ENCODE peak calls at places on chromosomes 7 and 10, in seven cellular contexts. One of them, this sample, is unnamed.

GRCh38 chr7:123624527-123625183 is 23.0 kb downstream of the ASB15 start:
- DNase-seq in breast epithelium: no peak
- DNase-seq in A549: peak
- DNase-seq in HepG2: peak
- DNase-seq in esophagus squamous epithelium: no peak
- DNase-seq in body of pancreas: peak
- DNase-seq in IMR-90: peak
- DNase-seq in this sample: peak

GRCh38 chr7:108014747-108015682 is 12.1 kb upstream of the LAMB1 start:
- DNase-seq in breast epithelium: no peak
- DNase-seq in A549: peak
- DNase-seq in HepG2: peak
- DNase-seq in esophagus squamous epithelium: no peak
- DNase-seq in body of pancreas: no peak
- DNase-seq in IMR-90: peak
- DNase-seq in this sample: no peak

GRCh38 chr7:64892116-64892515 is 11.0 kb upstream of the ZNF273 start:
- DNase-seq in breast epithelium: no peak
- DNase-seq in A549: no peak
- DNase-seq in HepG2: no peak
- DNase-seq in esophagus squamous epithelium: no peak
- DNase-seq in body of pancreas: no peak
- DNase-seq in IMR-90: no peak
- DNase-seq in this sample: no peak

GRCh38 chr10:28375399-28376354 is 72.8 kb upstream of the MPP7 start:
- DNase-seq in breast epithelium: no peak
- DNase-seq in A549: no peak
- DNase-seq in HepG2: no peak
- DNase-seq in esophagus squamous epithelium: no peak
- DNase-seq in body of pancreas: peak
- DNase-seq in IMR-90: peak
- DNase-seq in this sample: no peak

GRCh38 chr7:140003913-140004382 is 58.8 kb downstream of the PARP12 start:
- DNase-seq in breast epithelium: no peak
- DNase-seq in A549: peak
- DNase-seq in HepG2: peak
- DNase-seq in esophagus squamous epithelium: no peak
- DNase-seq in body of pancreas: no peak
- DNase-seq in IMR-90: peak
- DNase-seq in this sample: no peak

GRCh38 chr10:5776881-5777197 is 36.4 kb downstream of the GDI2 start:
- DNase-seq in breast epithelium: no peak
- DNase-seq in A549: no peak
- DNase-seq in HepG2: no peak
- DNase-seq in esophagus squamous epithelium: no peak
- DNase-seq in body of pancreas: no peak
- DNase-seq in IMR-90: peak
- DNase-seq in this sample: no peak

GRCh38 chr10:68027429-68027828 is 47.7 kb downstream of the HERC4 start:
- DNase-seq in breast epithelium: no peak
- DNase-seq in A549: no peak
- DNase-seq in HepG2: no peak
- DNase-seq in esophagus squamous epithelium: no peak
- DNase-seq in body of pancreas: no peak
- DNase-seq in IMR-90: no peak
- DNase-seq in this sample: no peak

GRCh38 chr7:31550432-31550831 is 36.5 kb downstream of the ITPRID1 start:
- DNase-seq in breast epithelium: no peak
- DNase-seq in A549: no peak
- DNase-seq in HepG2: no peak
- DNase-seq in esophagus squamous epithelium: no peak
- DNase-seq in body of pancreas: peak
- DNase-seq in IMR-90: no peak
- DNase-seq in this sample: no peak

GRCh38 chr10:86775056-86775858 is 18.8 kb downstream of the BMPR1A start:
- DNase-seq in breast epithelium: no peak
- DNase-seq in A549: no peak
- DNase-seq in HepG2: peak
- DNase-seq in esophagus squamous epithelium: no peak
- DNase-seq in body of pancreas: no peak
- DNase-seq in IMR-90: peak
- DNase-seq in this sample: no peak

GRCh38 chr10:126375926-126376554 is 12.2 kb downstream of the ADAM12 start:
- DNase-seq in breast epithelium: no peak
- DNase-seq in A549: no peak
- DNase-seq in HepG2: no peak
- DNase-seq in esophagus squamous epithelium: no peak
- DNase-seq in body of pancreas: no peak
- DNase-seq in IMR-90: peak
- DNase-seq in this sample: no peak

GRCh38 chr7:17408245-17408903 is 109.9 kb downstream of the AHR start:
- DNase-seq in breast epithelium: peak
- DNase-seq in A549: peak
- DNase-seq in HepG2: peak
- DNase-seq in esophagus squamous epithelium: no peak
- DNase-seq in body of pancreas: peak
- DNase-seq in IMR-90: peak
- DNase-seq in this sample: no peak

GRCh38 chr7:155581107-155581830 is 34.9 kb upstream of the CNPY1 start:
- DNase-seq in breast epithelium: no peak
- DNase-seq in A549: no peak
- DNase-seq in HepG2: no peak
- DNase-seq in esophagus squamous epithelium: no peak
- DNase-seq in body of pancreas: no peak
- DNase-seq in IMR-90: no peak
- DNase-seq in this sample: no peak

GRCh38 chr7:44595934-44596635 is 10.3 kb upstream of the OGDH start:
- DNase-seq in breast epithelium: no peak
- DNase-seq in A549: no peak
- DNase-seq in HepG2: no peak
- DNase-seq in esophagus squamous epithelium: no peak
- DNase-seq in body of pancreas: no peak
- DNase-seq in IMR-90: peak
- DNase-seq in this sample: no peak

GRCh38 chr10:58531084-58531695 is 18.5 kb downstream of the BICC1 start:
- DNase-seq in breast epithelium: no peak
- DNase-seq in A549: no peak
- DNase-seq in HepG2: peak
- DNase-seq in esophagus squamous epithelium: no peak
- DNase-seq in body of pancreas: peak
- DNase-seq in IMR-90: peak
- DNase-seq in this sample: no peak

GRCh38 chr10:25059990-25060389 is 43.6 kb downstream of the THNSL1 start:
- DNase-seq in breast epithelium: peak
- DNase-seq in A549: peak
- DNase-seq in HepG2: peak
- DNase-seq in esophagus squamous epithelium: no peak
- DNase-seq in body of pancreas: peak
- DNase-seq in IMR-90: peak
- DNase-seq in this sample: no peak

GRCh38 chr10:108631332-108631731 is 1292.0 kb downstream of the XPNPEP1 start:
- DNase-seq in breast epithelium: no peak
- DNase-seq in A549: no peak
- DNase-seq in HepG2: no peak
- DNase-seq in esophagus squamous epithelium: no peak
- DNase-seq in body of pancreas: no peak
- DNase-seq in IMR-90: no peak
- DNase-seq in this sample: no peak

GRCh38 chr7:26227987-26228386 is 26.4 kb downstream of the CBX3 start:
- DNase-seq in breast epithelium: no peak
- DNase-seq in A549: no peak
- DNase-seq in HepG2: no peak
- DNase-seq in esophagus squamous epithelium: no peak
- DNase-seq in body of pancreas: no peak
- DNase-seq in IMR-90: no peak
- DNase-seq in this sample: no peak

DNA sequence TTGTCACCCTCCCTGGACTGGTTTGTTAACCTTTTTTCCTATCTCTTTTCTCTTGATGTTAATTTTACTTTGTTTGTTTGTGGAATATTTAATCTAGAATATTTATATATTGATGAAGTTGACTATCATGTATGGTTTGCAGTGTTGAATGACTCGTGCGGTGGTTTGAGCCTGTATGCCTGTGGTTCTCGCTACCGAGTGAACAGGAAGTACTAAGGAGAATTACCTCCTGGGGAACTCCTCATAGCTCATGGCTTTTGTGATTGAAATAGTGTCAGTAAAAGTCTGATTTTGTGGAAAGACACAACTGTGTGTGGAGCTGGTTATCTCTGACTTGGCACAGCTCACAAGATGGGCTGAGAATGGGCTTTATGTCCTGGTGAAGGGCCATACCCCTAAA is 498.6 kb downstream of the GLRX3 start:
- DNase-seq in breast epithelium: no peak
- DNase-seq in A549: no peak
- DNase-seq in HepG2: no peak
- DNase-seq in esophagus squamous epithelium: no peak
- DNase-seq in body of pancreas: no peak
- DNase-seq in IMR-90: no peak
- DNase-seq in this sample: no peak
- TF ChIP-seq POLR2A in breast epithelium: no peak
- TF ChIP-seq POLR2A in A549: no peak
- TF ChIP-seq POLR2A in HepG2: no peak
- TF ChIP-seq POLR2A in esophagus squamous epithelium: no peak
- TF ChIP-seq POLR2A in body of pancreas: no peak
- TF ChIP-seq POLR2A in IMR-90: no peak
- TF ChIP-seq POLR2A in this sample: no peak

GRCh38 chr7:94666879-94667587 is 11.1 kb upstream of the SGCE start:
- DNase-seq in breast epithelium: no peak
- DNase-seq in A549: no peak
- DNase-seq in HepG2: no peak
- DNase-seq in esophagus squamous epithelium: no peak
- DNase-seq in body of pancreas: no peak
- DNase-seq in IMR-90: no peak
- DNase-seq in this sample: no peak
- TF ChIP-seq CTCF in breast epithelium: no peak
- TF ChIP-seq CTCF in A549: no peak
- TF ChIP-seq CTCF in HepG2: no peak
- TF ChIP-seq CTCF in esophagus squamous epithelium: no peak
- TF ChIP-seq CTCF in body of pancreas: no peak
- TF ChIP-seq CTCF in IMR-90: no peak
- TF ChIP-seq CTCF in this sample: no peak

GRCh38 chr7:130971297-130971696 is 237.3 kb upstream of the KLF14 start:
- DNase-seq in breast epithelium: no peak
- DNase-seq in A549: no peak
- DNase-seq in HepG2: no peak
- DNase-seq in esophagus squamous epithelium: no peak
- DNase-seq in body of pancreas: no peak
- DNase-seq in IMR-90: no peak
- DNase-seq in this sample: no peak

GRCh38 chr7:130972201-130972600 is 238.2 kb upstream of the KLF14 start:
- DNase-seq in breast epithelium: no peak
- DNase-seq in A549: no peak
- DNase-seq in HepG2: no peak
- DNase-seq in esophagus squamous epithelium: no peak
- DNase-seq in body of pancreas: no peak
- DNase-seq in IMR-90: no peak
- DNase-seq in this sample: no peak

GRCh38 chr7:130970696-130971095 is 236.7 kb upstream of the KLF14 start:
- DNase-seq in breast epithelium: no peak
- DNase-seq in A549: no peak
- DNase-seq in HepG2: no peak
- DNase-seq in esophagus squamous epithelium: no peak
- DNase-seq in body of pancreas: no peak
- DNase-seq in IMR-90: peak
- DNase-seq in this sample: no peak

GRCh38 chr7:130973637-130974036 is 239.6 kb upstream of the KLF14 start:
- DNase-seq in breast epithelium: no peak
- DNase-seq in A549: no peak
- DNase-seq in HepG2: no peak
- DNase-seq in esophagus squamous epithelium: no peak
- DNase-seq in body of pancreas: no peak
- DNase-seq in IMR-90: no peak
- DNase-seq in this sample: no peak

GRCh38 chr7:130970196-130970595 is 236.2 kb upstream of the KLF14 start:
- DNase-seq in breast epithelium: no peak
- DNase-seq in A549: no peak
- DNase-seq in HepG2: no peak
- DNase-seq in esophagus squamous epithelium: no peak
- DNase-seq in body of pancreas: no peak
- DNase-seq in IMR-90: no peak
- DNase-seq in this sample: no peak
- TF ChIP-seq POLR2A in breast epithelium: no peak
- TF ChIP-seq POLR2A in A549: no peak
- TF ChIP-seq POLR2A in HepG2: no peak
- TF ChIP-seq POLR2A in esophagus squamous epithelium: no peak
- TF ChIP-seq POLR2A in body of pancreas: no peak
- TF ChIP-seq POLR2A in IMR-90: no peak
- TF ChIP-seq POLR2A in this sample: no peak

GRCh38 chr7:732556-732955 is 5.5 kb upstream of the PRKAR1B start:
- DNase-seq in breast epithelium: no peak
- DNase-seq in A549: no peak
- DNase-seq in HepG2: no peak
- DNase-seq in esophagus squamous epithelium: no peak
- DNase-seq in body of pancreas: no peak
- DNase-seq in IMR-90: no peak
- DNase-seq in this sample: no peak

GRCh38 chr7:734214-734613 is 7.1 kb upstream of the PRKAR1B start:
- DNase-seq in breast epithelium: no peak
- DNase-seq in A549: no peak
- DNase-seq in HepG2: no peak
- DNase-seq in esophagus squamous epithelium: no peak
- DNase-seq in body of pancreas: no peak
- DNase-seq in IMR-90: no peak
- DNase-seq in this sample: no peak

GRCh38 chr7:731440-732085 is 4.5 kb upstream of the PRKAR1B start:
- DNase-seq in breast epithelium: no peak
- DNase-seq in A549: no peak
- DNase-seq in HepG2: no peak
- DNase-seq in esophagus squamous epithelium: no peak
- DNase-seq in body of pancreas: no peak
- DNase-seq in IMR-90: no peak
- DNase-seq in this sample: no peak

GRCh38 chr7:730501-731439 is 3.7 kb upstream of the PRKAR1B start:
- DNase-seq in breast epithelium: no peak
- DNase-seq in A549: no peak
- DNase-seq in HepG2: no peak
- DNase-seq in esophagus squamous epithelium: no peak
- DNase-seq in body of pancreas: no peak
- DNase-seq in IMR-90: peak
- DNase-seq in this sample: no peak

DNA sequence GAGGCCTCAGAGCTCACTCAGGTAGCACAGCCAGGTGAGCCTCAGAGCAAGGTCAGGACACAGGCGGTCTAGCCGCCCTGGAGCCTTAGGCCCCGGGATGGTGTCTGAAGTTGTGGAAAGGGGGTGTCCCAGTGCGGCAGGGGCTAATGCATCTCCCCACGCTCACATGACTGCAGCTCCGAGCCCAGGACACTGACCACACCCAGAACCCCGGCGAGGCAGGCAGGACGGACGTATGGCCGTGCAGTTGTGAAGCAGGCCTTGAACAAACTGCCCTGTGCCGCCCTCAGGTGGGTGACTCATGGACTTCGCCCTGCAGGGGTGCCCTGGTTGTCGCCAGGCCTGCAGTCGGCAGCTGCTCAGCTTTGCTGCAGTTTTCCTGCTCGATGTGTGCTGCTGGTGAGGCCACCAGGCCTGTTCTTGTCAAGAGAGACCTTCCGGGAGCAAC is 5.0 kb upstream of the PRKAR1B start:
- DNase-seq in breast epithelium: no peak
- DNase-seq in A549: peak
- DNase-seq in HepG2: peak
- DNase-seq in esophagus squamous epithelium: no peak
- DNase-seq in body of pancreas: peak
- DNase-seq in IMR-90: no peak
- DNase-seq in this sample: no peak
- TF ChIP-seq CTCF in breast epithelium: no peak
- TF ChIP-seq CTCF in A549: no peak
- TF ChIP-seq CTCF in HepG2: peak
- TF ChIP-seq CTCF in esophagus squamous epithelium: peak
- TF ChIP-seq CTCF in body of pancreas: peak
- TF ChIP-seq CTCF in IMR-90: no peak
- TF ChIP-seq CTCF in this sample: no peak

This sample was measured in Peyer's patch.